ENCODE peak calls at places on chromosomes 5 and 9, in nine cellular contexts. Y is activated naive CD4-positive, alpha-beta T cell; X is colonic mucosa; N is activated T-helper 9 cell treated with anti-CD3 and anti-CD28 coated beads, Interleukin-2, amount 50 U/mL, for 16 hours; S is neural crest cell; I is amniotic epithelial cell; J is fibroblast of lung; U is natural killer cell; P is coronary artery. K is an unnamed sample.
A peak's percentile ranks its signal among the peaks of the same experiment; 100 is the strongest.

GRCh38 chr9:137423810-137424291 is 658 bp downstream of the NOXA1 start:
- DNase-seq in Y (no peak), X (peak; percentile 62), N (no peak), S (no peak), I (no peak), J (no peak), U (no peak), P (no peak), K (no peak)

GRCh38 chr5:8517461-8517860 is 648.5 kb downstream of the MTRR start:
- DNase-seq in Y (no peak), X (no peak), N (no peak), S (no peak), I (peak; percentile 23), J (no peak), U (no peak), P (no peak), K (no peak)

GRCh38 chr9:137892424-137893191 is 15.0 kb downstream of the CACNA1B start:
- DNase-seq in Y (no peak), X (no peak), N (no peak), S (no peak), I (no peak), J (no peak), U (no peak), P (no peak), K (peak; percentile 68)

GRCh38 chr5:17441351-17441750 is 56.7 kb upstream of the TAF11L2 start:
- DNase-seq in Y (no peak), X (no peak), N (no peak), S (no peak), I (peak; percentile 89), J (peak; percentile 99), U (no peak), P (no peak), K (no peak)

GRCh38 chr9:84703793-84704192 is 34.3 kb downstream of the NTRK2 start:
- DNase-seq in Y (no peak), X (no peak), N (no peak), S (no peak), I (peak; percentile 4), J (peak; percentile 77), U (no peak), P (no peak), K (no peak)

GRCh38 chr5:97078958-97079357 is 63.5 kb downstream of the LIX1 start:
- DNase-seq in Y (no peak), X (no peak), N (no peak), S (no peak), I (no peak), J (peak; percentile 21), U (no peak), P (no peak), K (no peak)

GRCh38 chr5:176901260-176902101 is 2.3 kb upstream of the HK3 start:
- DNase-seq in Y (no peak), X (no peak), N (no peak), S (no peak), I (no peak), J (no peak), U (no peak), P (no peak), K (no peak)

GRCh38 chr5:132458651-132459030 is 31.9 kb downstream of the IRF1 start:
- DNase-seq in Y (no peak), X (no peak), N (no peak), S (no peak), I (peak; percentile 76), J (peak; percentile 91), U (peak; percentile 10), P (no peak), K (no peak)

GRCh38 chr9:98999152-98999525 is 55.4 kb downstream of the COL15A1 start:
- DNase-seq in Y (no peak), X (no peak), N (no peak), S (no peak), I (no peak), J (no peak), U (no peak), P (no peak), K (no peak)

GRCh38 chr9:37969130-37969529 is 65.2 kb upstream of the SLC25A51 start:
- DNase-seq in Y (no peak), X (peak; percentile 94), N (no peak), S (no peak), I (peak; percentile 84), J (peak; percentile 66), U (no peak), P (no peak), K (no peak)

GRCh38 chr9:92589918-92590317 is 54.1 kb upstream of the ECM2 start:
- DNase-seq in Y (no peak), X (no peak), N (no peak), S (no peak), I (no peak), J (no peak), U (no peak), P (no peak), K (no peak)

GRCh38 chr5:142883438-142883837 is 113.3 kb downstream of the ARHGAP26 start:
- DNase-seq in Y (no peak), X (no peak), N (no peak), S (no peak), I (no peak), J (no peak), U (no peak), P (peak; percentile 29), K (no peak)

GRCh38 chr9:131968632-131969031 is 111.0 kb downstream of the MED27 start:
- DNase-seq in Y (no peak), X (no peak), N (no peak), S (no peak), I (no peak), J (no peak), U (no peak), P (no peak), K (peak; percentile 86)

GRCh38 chr9:131727184-131727785 is 12.6 kb downstream of the RAPGEF1 start:
- DNase-seq in Y (no peak), X (no peak), N (no peak), S (no peak), I (peak; percentile 67), J (peak; percentile 77), U (no peak), P (no peak), K (no peak)

GRCh38 chr9:124210697-124211096 is 47.1 kb upstream of the NEK6 start:
- DNase-seq in Y (no peak), X (no peak), N (peak; percentile 22), S (no peak), I (no peak), J (peak; percentile 6), U (no peak), P (no peak), K (no peak)

GRCh38 chr9:5425006-5425628 is 12.6 kb downstream of the PLGRKT start:
- DNase-seq in Y (no peak), X (no peak), N (no peak), S (no peak), I (peak; percentile 52), J (no peak), U (no peak), P (no peak), K (no peak)

GRCh38 chr9:87878930-87879603 is 3.6 kb upstream of the SPATA31E1 start:
- DNase-seq in Y (no peak), X (no peak), N (no peak), S (no peak), I (peak; percentile 82), J (peak; percentile 91), U (no peak), P (no peak), K (no peak)

GRCh38 chr5:3948838-3949237 is 353.2 kb downstream of the IRX1 start:
- DNase-seq in Y (no peak), X (no peak), N (no peak), S (no peak), I (no peak), J (no peak), U (no peak), P (no peak), K (no peak)

GRCh38 chr5:141742866-141743651 is 61.0 kb upstream of the ARAP3 start:
- DNase-seq in Y (no peak), X (peak; percentile 23), N (no peak), S (peak; percentile 65), I (peak; percentile 37), J (peak; percentile 28), U (no peak), P (no peak), K (no peak)

GRCh38 chr5:179265529-179266290 is 79.6 kb downstream of the ADAMTS2 start:
- DNase-seq in Y (no peak), X (peak; percentile 66), N (no peak), S (no peak), I (peak; percentile 99), J (peak; percentile 99), U (no peak), P (peak; percentile 99), K (peak; percentile 51)

GRCh38 chr9:132519033-132519432 is 63.4 kb upstream of the BARHL1 start:
- DNase-seq in Y (no peak), X (no peak), N (no peak), S (no peak), I (no peak), J (no peak), U (no peak), P (no peak), K (no peak)

GRCh38 chr9:112819635-112820496 is 69.3 kb downstream of the SNX30 start:
- DNase-seq in Y (no peak), X (peak; percentile 45), N (no peak), S (peak; percentile 9), I (peak; percentile 82), J (peak; percentile 83), U (no peak), P (no peak), K (peak; percentile 48)

GRCh38 chr5:73135429-73136276 is 15.3 kb downstream of the TMEM171 start:
- DNase-seq in Y (no peak), X (no peak), N (no peak), S (no peak), I (peak; percentile 10), J (peak; percentile 38), U (no peak), P (no peak), K (no peak)

K was measured in NCI-H2171.